ENCODE peak calls at places on chromosomes 13 and 19, in eight cellular contexts. Q is HCT116, J is SK-N-SH, D is neural progenitor cell, F is GM23248, T is PC-3, L is OCI-LY7, W is hepatocyte. Y is an unnamed sample.

GRCh38 chr13:29978211-29978610 is 127.8 kb upstream of the UBL3 start:
- DNase-seq in Q (no peak), J (no peak), D (no peak), F (peak), T (no peak), L (no peak), W (no peak), Y (no peak)

GRCh38 chr19:41821003-41821735 is 23.3 kb downstream of the LYPD4 start:
- DNase-seq in Q (peak), J (peak), D (peak), F (peak), T (peak), L (peak), W (peak), Y (peak)

GRCh38 chr13:40920826-40921225 is 98.3 kb downstream of the ELF1 start:
- DNase-seq in Q (no peak), J (no peak), D (no peak), F (peak), T (peak), L (no peak), W (no peak), Y (no peak)

GRCh38 chr19:1864480-1865171 is 1.2 kb upstream of the KLF16 start:
- DNase-seq in Q (no peak), J (peak), D (peak), F (peak), T (peak), L (peak), W (peak), Y (peak)

GRCh38 chr13:87810391-87810801 is 139.2 kb downstream of the SLITRK5 start:
- DNase-seq in Q (no peak), J (no peak), D (peak), F (no peak), T (peak), L (peak), W (peak), Y (no peak)

GRCh38 chr19:3516675-3517207 is 10.6 kb downstream of the FZR1 start:
- DNase-seq in Q (no peak), J (peak), D (no peak), F (no peak), T (peak), L (peak), W (no peak), Y (peak)

GRCh38 chr19:50003810-50004419 is 21.3 kb downstream of the VRK3 start:
- DNase-seq in Q (peak), J (no peak), D (no peak), F (peak), T (peak), L (no peak), W (peak), Y (peak)

GRCh38 chr19:46713781-46714522 is 3.0 kb downstream of the PRKD2 start:
- DNase-seq in Q (peak), J (peak), D (peak), F (peak), T (peak), L (peak), W (peak), Y (peak)

DNA sequence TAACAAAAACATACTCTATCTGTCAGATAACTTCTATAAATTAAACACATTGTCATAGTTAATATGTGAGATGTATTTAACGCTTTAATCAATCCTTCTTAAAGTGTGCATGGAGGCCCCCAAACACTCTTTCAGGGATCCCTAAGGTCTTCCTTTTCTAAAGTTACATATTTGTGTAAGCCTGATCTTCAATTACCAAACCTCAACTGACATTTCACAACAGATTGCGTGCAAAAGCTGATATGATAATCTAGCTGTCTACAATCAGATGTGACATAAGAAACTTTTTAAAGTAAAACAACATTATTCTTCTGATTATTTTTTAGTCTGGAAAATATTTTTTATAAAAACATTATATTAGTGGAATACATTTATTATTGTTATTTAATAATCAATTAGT is 1850.4 kb downstream of the OLFM4 start:
- DNase-seq in Q (no peak), J (no peak), D (no peak), F (no peak), T (no peak), L (no peak), W (no peak), Y (no peak)
- TF ChIP-seq EZH2phosphoT487 in Q (no peak), J (no peak), D (no peak), F (no peak), T (no peak), L (no peak), W (no peak), Y (no peak)

GRCh38 chr19:6065685-6066365 is 44.5 kb downstream of the RFX2 start:
- DNase-seq in Q (no peak), J (no peak), D (no peak), F (peak), T (peak), L (no peak), W (peak), Y (no peak)

GRCh38 chr19:6068711-6069110 is 41.6 kb downstream of the RFX2 start:
- DNase-seq in Q (no peak), J (no peak), D (no peak), F (no peak), T (no peak), L (no peak), W (no peak), Y (no peak)

GRCh38 chr19:6064703-6065073 is 45.6 kb downstream of the RFX2 start:
- DNase-seq in Q (no peak), J (no peak), D (no peak), F (no peak), T (no peak), L (no peak), W (no peak), Y (no peak)

GRCh38 chr19:6067975-6068374 is 42.3 kb downstream of the RFX2 start:
- DNase-seq in Q (no peak), J (no peak), D (no peak), F (no peak), T (no peak), L (no peak), W (no peak), Y (no peak)

GRCh38 chr19:6066661-6067646 is 43.3 kb downstream of the RFX2 start:
- DNase-seq in Q (no peak), J (peak), D (peak), F (peak), T (peak), L (no peak), W (peak), Y (no peak)
- TF ChIP-seq EZH2phosphoT487 in Q (no peak), J (no peak), D (no peak), F (no peak), T (no peak), L (no peak), W (no peak), Y (no peak)

DNA sequence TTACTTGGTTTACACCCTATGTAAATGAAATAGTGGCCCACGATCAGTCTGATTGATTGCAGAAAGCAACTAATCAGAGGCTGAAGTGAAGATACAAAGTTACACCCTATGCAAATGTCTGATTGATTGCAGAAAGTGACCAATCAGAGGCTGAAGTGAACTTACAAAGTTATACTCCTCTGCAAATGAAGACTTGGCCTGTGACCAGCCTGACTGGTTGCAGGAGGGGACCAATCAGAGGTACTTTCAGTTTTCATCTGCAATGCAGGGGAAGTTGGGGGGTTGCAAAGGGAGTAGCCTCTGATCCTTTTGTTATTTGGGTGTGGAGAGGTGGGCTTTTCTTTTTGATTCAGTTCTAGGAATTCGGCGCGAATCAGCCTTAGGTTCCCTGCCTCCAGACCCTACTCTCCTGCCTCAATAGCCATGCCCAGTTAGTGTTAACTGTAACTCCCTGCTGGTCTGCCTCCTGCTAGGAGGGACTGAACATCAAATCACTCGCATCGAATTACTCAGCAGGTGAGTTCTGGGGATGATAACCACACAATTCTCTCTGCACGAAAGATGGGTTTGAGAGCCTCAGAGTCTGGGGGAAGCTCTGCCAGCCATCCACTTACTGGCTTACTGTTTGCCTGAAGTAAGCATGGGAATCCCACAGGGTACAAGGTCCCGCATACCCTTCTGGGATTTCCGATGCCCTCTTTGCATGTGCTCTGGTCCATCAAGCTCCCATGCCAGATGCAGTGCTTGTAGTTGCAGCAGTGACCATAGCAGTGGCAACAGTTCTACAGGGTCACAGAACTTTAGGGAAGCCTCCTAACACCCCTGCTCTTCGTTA is 7.5 kb downstream of the ARL11 start:
- DNase-seq in Q (no peak), J (no peak), D (no peak), F (no peak), T (no peak), L (no peak), W (no peak), Y (no peak)
- TF ChIP-seq EZH2phosphoT487 in Q (no peak), J (no peak), D (no peak), F (no peak), T (no peak), L (no peak), W (no peak), Y (no peak)

GRCh38 chr13:27011661-27012060 is 159.9 kb downstream of the USP12 start:
- DNase-seq in Q (no peak), J (no peak), D (no peak), F (no peak), T (no peak), L (no peak), W (no peak), Y (no peak)
- TF ChIP-seq EZH2phosphoT487 in Q (no peak), J (no peak), D (no peak), F (no peak), T (no peak), L (no peak), W (no peak), Y (no peak)

GRCh38 chr13:73109288-73109899 is 50.6 kb downstream of the KLF5 start:
- DNase-seq in Q (no peak), J (no peak), D (no peak), F (no peak), T (no peak), L (no peak), W (no peak), Y (no peak)
- TF ChIP-seq EZH2phosphoT487 in Q (no peak), J (no peak), D (no peak), F (no peak), T (no peak), L (no peak), W (no peak), Y (no peak)

GRCh38 chr13:26377038-26377437 is 123.1 kb downstream of the CDK8 start:
- DNase-seq in Q (peak), J (peak), D (peak), F (peak), T (peak), L (peak), W (peak), Y (peak)
- TF ChIP-seq EZH2phosphoT487 in Q (no peak), J (no peak), D (no peak), F (no peak), T (no peak), L (no peak), W (no peak), Y (no peak)

GRCh38 chr19:28334419-28334818 is 878.5 kb downstream of the UQCRFS1 start:
- DNase-seq in Q (no peak), J (no peak), D (no peak), F (no peak), T (no peak), L (no peak), W (no peak), Y (no peak)
- TF ChIP-seq EZH2phosphoT487 in Q (no peak), J (no peak), D (no peak), F (no peak), T (no peak), L (no peak), W (no peak), Y (no peak)